ENCODE peak calls at places on chromosomes 6 and 20, in ten cellular contexts. X is right cardiac atrium; S is IMR-90; A is hepatocyte; J is heart right ventricle; H is esophagus squamous epithelium; Z is endothelial cell of umbilical vein; R is pancreas; L is uterus; W is CD8-positive, alpha-beta T cell. U is an unnamed sample. For H3K4me1 and H3K27me3, the result is how much of the 10 kb centered on the place peaks cover.

GRCh38 chr6:39167321-39167720 is 52.3 kb upstream of the SAYSD1 start:
- DNase-seq in X (no peak), S (no peak), A (no peak), J (no peak), H (no peak), Z (no peak), R (no peak), L (no peak), W (no peak), U (no peak)

GRCh38 chr6:2434116-2434515 is 188.7 kb upstream of the GMDS start:
- DNase-seq in X (no peak), S (no peak), A (no peak), J (no peak), H (no peak), Z (no peak), R (no peak), L (no peak), W (no peak), U (no peak)

GRCh38 chr6:5765141-5765760 is 241.5 kb downstream of the NRN1 start:
- DNase-seq in X (peak), S (no peak), A (no peak), J (peak), H (no peak), Z (no peak), R (no peak), L (no peak), W (no peak), U (no peak)

GRCh38 chr6:89148016-89148750 is 2.3 kb downstream of the PM20D2 start:
- DNase-seq in X (no peak), S (peak), A (no peak), J (no peak), H (no peak), Z (no peak), R (no peak), L (no peak), W (no peak), U (no peak)

GRCh38 chr6:100998111-100998510 is 117.0 kb upstream of the ASCC3 start:
- DNase-seq in X (no peak), S (peak), A (no peak), J (no peak), H (no peak), Z (no peak), R (no peak), L (no peak), W (no peak), U (no peak)

GRCh38 chr20:60804918-60805631 is 447.0 kb upstream of the CDH4 start:
- DNase-seq in X (no peak), S (no peak), A (no peak), J (no peak), H (no peak), Z (no peak), R (no peak), L (no peak), W (no peak), U (no peak)

GRCh38 chr6:780669-781068 is 87.7 kb upstream of the EXOC2 start:
- DNase-seq in X (no peak), S (no peak), A (no peak), J (no peak), H (no peak), Z (no peak), R (no peak), L (no peak), W (no peak), U (no peak)

GRCh38 chr6:9532621-9533557 is 882.0 kb downstream of the TFAP2A start:
- DNase-seq in X (no peak), S (no peak), A (no peak), J (no peak), H (no peak), Z (no peak), R (no peak), L (no peak), W (no peak), U (no peak)

GRCh38 chr20:51026317-51026716 is 3.4 kb upstream of the KCNG1 start:
- DNase-seq in X (no peak), S (no peak), A (no peak), J (no peak), H (no peak), Z (no peak), R (no peak), L (no peak), W (no peak), U (no peak)

GRCh38 chr6:142289687-142290086 is 12.1 kb upstream of the ADGRG6 start:
- DNase-seq in X (no peak), S (no peak), A (no peak), J (no peak), H (no peak), Z (no peak), R (no peak), L (no peak), W (no peak), U (no peak)

GRCh38 chr20:48096212-48096875 is 311.1 kb upstream of the SULF2 start:
- DNase-seq in X (no peak), S (no peak), A (no peak), J (no peak), H (no peak), Z (no peak), R (no peak), L (no peak), W (no peak), U (no peak)

GRCh38 chr20:1309439-1309847 is 19.5 kb downstream of the SDCBP2 start:
- DNase-seq in X (no peak), S (no peak), A (no peak), J (no peak), H (no peak), Z (no peak), R (no peak), L (no peak), W (no peak), U (no peak)

GRCh38 chr6:129235167-129236072 is 352.5 kb downstream of the LAMA2 start:
- DNase-seq in X (no peak), S (no peak), A (no peak), J (no peak), H (no peak), Z (no peak), R (no peak), L (no peak), W (no peak), U (no peak)

GRCh38 chr6:165811512-165811911 is 148.5 kb upstream of the PDE10A start:
- DNase-seq in X (no peak), S (peak), A (no peak), J (no peak), H (no peak), Z (no peak), R (no peak), L (no peak), W (no peak), U (no peak)

GRCh38 chr6:89314692-89315091 is 407 bp downstream of the GABRR2 start:
- DNase-seq in X (no peak), S (no peak), A (no peak), J (no peak), H (no peak), Z (no peak), R (no peak), L (no peak), W (no peak), U (no peak)

GRCh38 chr6:24355422-24355821 is 2.4 kb downstream of the DCDC2 start:
- DNase-seq in X (no peak), S (no peak), A (no peak), J (no peak), H (no peak), Z (no peak), R (no peak), L (no peak), W (no peak), U (no peak)

GRCh38 chr6:44065443-44066115 is 61.7 kb downstream of the MRPL14 start:
- DNase-seq in X (peak), S (peak), A (no peak), J (no peak), H (no peak), Z (peak), R (no peak), L (peak), W (no peak), U (no peak)

GRCh38 chr20:8271727-8272126 is 139.7 kb downstream of the PLCB1 start:
- DNase-seq in X (no peak), S (peak), A (no peak), J (no peak), H (no peak), Z (no peak), R (no peak), L (no peak), W (no peak), U (no peak)

GRCh38 chr6:142728910-142729481 is 216.0 kb downstream of the HIVEP2 start:
- DNase-seq in X (no peak), S (peak), A (peak), J (no peak), H (no peak), Z (peak), R (no peak), L (peak), W (no peak), U (peak)

GRCh38 chr20:40658509-40658908 is 30.5 kb downstream of the MAFB start:
- DNase-seq in X (no peak), S (no peak), A (no peak), J (no peak), H (no peak), Z (no peak), R (no peak), L (no peak), W (no peak), U (no peak)

GRCh38 chr6:106056738-106057390 is 29.3 kb upstream of the PRDM1 start:
- DNase-seq in X (no peak), S (no peak), A (no peak), J (no peak), H (no peak), Z (no peak), R (no peak), L (no peak), W (no peak), U (no peak)

GRCh38 chr6:126880926-126881325 is 237.5 kb upstream of the RSPO3 start:
- DNase-seq in X (no peak), S (no peak), A (no peak), J (no peak), H (no peak), Z (no peak), R (no peak), L (no peak), W (no peak), U (no peak)

GRCh38 chr6:33414592-33415271 is 3.2 kb downstream of the CUTA start:
- DNase-seq in X (no peak), S (no peak), A (no peak), J (no peak), H (no peak), Z (no peak), R (no peak), L (no peak), W (no peak), U (peak)

GRCh38 chr6:157690441-157691210 is 132.4 kb upstream of the SNX9 start:
- DNase-seq in X (no peak), S (no peak), A (no peak), J (no peak), H (no peak), Z (no peak), R (no peak), L (no peak), W (no peak), U (no peak)

GRCh38 chr6:34132486-34133185 is 13.3 kb downstream of the GRM4 start:
- DNase-seq in X (no peak), S (peak), A (peak), J (no peak), H (no peak), Z (peak), R (no peak), L (no peak), W (peak), U (peak)

GRCh38 chr6:4364172-4364571 is 228.8 kb upstream of the ECI2 start:
- DNase-seq in X (no peak), S (no peak), A (no peak), J (no peak), H (no peak), Z (no peak), R (no peak), L (no peak), W (no peak), U (no peak)

GRCh38 chr6:87322304-87323212 is at the start of gene SMIM8:
- DNase-seq in X (peak), S (peak), A (peak), J (peak), H (peak), Z (peak), R (peak), L (peak), W (peak), U (peak)

GRCh38 chr6:142945071-142945445 is at the start of gene HIVEP2:
- DNase-seq in X (peak), S (peak), A (peak), J (peak), H (peak), Z (peak), R (peak), L (peak), W (peak), U (peak)

GRCh38 chr6:127971945-127972391 is 71.1 kb upstream of the THEMIS start:
- DNase-seq in X (no peak), S (peak), A (no peak), J (no peak), H (no peak), Z (peak), R (no peak), L (no peak), W (peak), U (no peak)

GRCh38 chr6:45438849-45439406 is 61.2 kb upstream of the SUPT3H start:
- DNase-seq in X (no peak), S (peak), A (no peak), J (no peak), H (no peak), Z (peak), R (no peak), L (no peak), W (no peak), U (no peak)

GRCh38 chr20:45246109-45246508 is 8.3 kb downstream of the SLPI start:
- DNase-seq in X (no peak), S (no peak), A (no peak), J (no peak), H (no peak), Z (no peak), R (no peak), L (no peak), W (no peak), U (no peak)

GRCh38 chr20:52975024-52975732 is 3.0 kb downstream of the TSHZ2 start:
- DNase-seq in X (no peak), S (no peak), A (no peak), J (no peak), H (no peak), Z (no peak), R (no peak), L (peak), W (no peak), U (peak)

GRCh38 chr6:135624402-135625297 is 127.1 kb upstream of the AHI1 start:
- DNase-seq in X (no peak), S (peak), A (no peak), J (no peak), H (no peak), Z (no peak), R (no peak), L (no peak), W (no peak), U (no peak)

GRCh38 chr6:36683145-36683655 is 4.7 kb downstream of the CDKN1A start:
- DNase-seq in X (no peak), S (no peak), A (no peak), J (no peak), H (no peak), Z (no peak), R (peak), L (no peak), W (no peak), U (no peak)

GRCh38 chr6:169035381-169036280 is 218.0 kb downstream of the THBS2 start:
- DNase-seq in X (peak), S (peak), A (peak), J (no peak), H (no peak), Z (no peak), R (no peak), L (no peak), W (no peak), U (peak)

GRCh38 chr6:81636930-81637568 is 115.4 kb downstream of the TENT5A start:
- DNase-seq in X (no peak), S (peak), A (no peak), J (no peak), H (no peak), Z (no peak), R (no peak), L (no peak), W (no peak), U (no peak)

GRCh38 chr6:149855040-149855654 is 9.0 kb downstream of the LRP11 start:
- DNase-seq in X (no peak), S (peak), A (peak), J (no peak), H (no peak), Z (peak), R (no peak), L (no peak), W (no peak), U (no peak)

GRCh38 chr6:14384175-14384949 is 266.8 kb downstream of the CD83 start:
- DNase-seq in X (no peak), S (no peak), A (no peak), J (no peak), H (no peak), Z (no peak), R (no peak), L (no peak), W (no peak), U (no peak)

DNA sequence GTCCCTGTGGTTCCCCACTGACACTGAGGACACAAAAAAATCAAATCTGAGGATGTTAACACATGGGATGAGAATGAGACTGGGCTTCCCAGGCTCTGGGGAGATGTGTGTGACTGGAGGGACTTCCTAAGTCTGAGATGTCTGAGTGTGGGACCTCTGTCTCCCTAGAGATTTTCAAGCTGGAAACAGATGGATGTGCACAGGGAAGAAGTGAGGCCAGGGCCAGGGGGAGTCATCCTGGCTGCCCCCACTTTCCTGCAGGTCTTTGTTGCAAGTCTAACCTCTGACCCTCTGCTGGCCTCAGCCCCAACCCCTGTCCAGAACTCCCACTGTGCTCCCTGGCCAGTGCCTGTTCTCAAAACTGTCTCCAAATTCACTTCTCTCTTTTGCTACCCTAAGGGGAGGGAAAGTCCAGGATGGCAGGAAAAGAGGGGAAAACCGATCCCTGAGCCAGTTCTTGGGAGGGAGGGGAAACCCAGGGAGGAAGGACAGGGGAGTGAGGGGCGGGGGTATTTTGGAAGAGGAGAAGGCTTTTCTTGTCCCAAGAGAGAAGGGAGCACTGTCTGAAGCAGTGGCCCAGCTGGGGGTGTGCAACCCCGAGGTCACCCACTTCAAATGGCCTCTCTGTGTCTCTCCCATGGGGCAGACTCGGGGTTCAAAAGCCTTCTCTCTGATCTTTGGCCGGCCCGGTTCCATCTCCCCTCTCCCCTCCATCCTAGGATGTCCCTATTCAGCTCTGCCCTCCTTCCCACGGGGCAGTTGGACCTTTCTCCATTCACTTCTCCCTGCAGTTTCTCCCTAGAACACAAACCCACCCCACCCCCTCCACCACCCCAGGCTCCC is 3.1 kb downstream of the PPP1R18 start:
- DNase-seq in X (no peak), S (no peak), A (no peak), J (peak), H (no peak), Z (peak), R (peak), L (no peak), W (no peak), U (no peak)
- H3K4me1 ChIP-seq in X (under half), S (under half), A (under half), J (half or more), H (half or more), Z (under half), R (under half), L (under half), W (under half), U (under half)

GRCh38 chr20:63297371-63297781 is 4.4 kb downstream of the COL20A1 start:
- DNase-seq in X (peak), S (no peak), A (no peak), J (no peak), H (no peak), Z (no peak), R (no peak), L (no peak), W (no peak), U (no peak)
- H3K27me3 ChIP-seq in X (under half), S (under half), A (under half), J (half or more), H (half or more), Z (under half), R (under half), L (under half), W (under half), U (under half)

GRCh38 chr20:32010096-32010495 is at the start of gene CCM2L:
- DNase-seq in X (peak), S (no peak), A (no peak), J (peak), H (no peak), Z (peak), R (no peak), L (peak), W (no peak), U (no peak)

GRCh38 chr20:32009564-32009963 is 674 bp upstream of the CCM2L start:
- DNase-seq in X (no peak), S (no peak), A (no peak), J (no peak), H (no peak), Z (no peak), R (no peak), L (no peak), W (no peak), U (no peak)

GRCh38 chr20:32012159-32012682 is 2.0 kb downstream of the CCM2L start:
- DNase-seq in X (no peak), S (no peak), A (no peak), J (no peak), H (no peak), Z (no peak), R (no peak), L (no peak), W (no peak), U (no peak)

GRCh38 chr20:32010666-32011065 is 428 bp downstream of the CCM2L start:
- DNase-seq in X (no peak), S (no peak), A (no peak), J (no peak), H (no peak), Z (no peak), R (no peak), L (no peak), W (no peak), U (no peak)

GRCh38 chr20:32013326-32013725 is 3.1 kb downstream of the CCM2L start:
- DNase-seq in X (no peak), S (no peak), A (no peak), J (no peak), H (no peak), Z (no peak), R (no peak), L (no peak), W (no peak), U (no peak)
- H3K4me3 ChIP-seq in X (no peak), S (no peak), A (no peak), J (no peak), H (no peak), Z (no peak), R (no peak), L (no peak), W (no peak), U (no peak)

GRCh38 chr6:41426888-41427641 is 91.7 kb downstream of the NCR2 start:
- DNase-seq in X (no peak), S (no peak), A (no peak), J (no peak), H (no peak), Z (no peak), R (no peak), L (no peak), W (no peak), U (no peak)

GRCh38 chr6:41428995-41429417 is 93.6 kb downstream of the NCR2 start:
- DNase-seq in X (peak), S (peak), A (peak), J (peak), H (no peak), Z (no peak), R (no peak), L (peak), W (no peak), U (no peak)

GRCh38 chr6:41428402-41428994 is 93.1 kb downstream of the NCR2 start:
- DNase-seq in X (peak), S (no peak), A (peak), J (peak), H (no peak), Z (peak), R (no peak), L (peak), W (no peak), U (no peak)

GRCh38 chr6:41426438-41426851 is 91.0 kb downstream of the NCR2 start:
- DNase-seq in X (no peak), S (no peak), A (peak), J (no peak), H (no peak), Z (no peak), R (no peak), L (no peak), W (no peak), U (no peak)

DNA sequence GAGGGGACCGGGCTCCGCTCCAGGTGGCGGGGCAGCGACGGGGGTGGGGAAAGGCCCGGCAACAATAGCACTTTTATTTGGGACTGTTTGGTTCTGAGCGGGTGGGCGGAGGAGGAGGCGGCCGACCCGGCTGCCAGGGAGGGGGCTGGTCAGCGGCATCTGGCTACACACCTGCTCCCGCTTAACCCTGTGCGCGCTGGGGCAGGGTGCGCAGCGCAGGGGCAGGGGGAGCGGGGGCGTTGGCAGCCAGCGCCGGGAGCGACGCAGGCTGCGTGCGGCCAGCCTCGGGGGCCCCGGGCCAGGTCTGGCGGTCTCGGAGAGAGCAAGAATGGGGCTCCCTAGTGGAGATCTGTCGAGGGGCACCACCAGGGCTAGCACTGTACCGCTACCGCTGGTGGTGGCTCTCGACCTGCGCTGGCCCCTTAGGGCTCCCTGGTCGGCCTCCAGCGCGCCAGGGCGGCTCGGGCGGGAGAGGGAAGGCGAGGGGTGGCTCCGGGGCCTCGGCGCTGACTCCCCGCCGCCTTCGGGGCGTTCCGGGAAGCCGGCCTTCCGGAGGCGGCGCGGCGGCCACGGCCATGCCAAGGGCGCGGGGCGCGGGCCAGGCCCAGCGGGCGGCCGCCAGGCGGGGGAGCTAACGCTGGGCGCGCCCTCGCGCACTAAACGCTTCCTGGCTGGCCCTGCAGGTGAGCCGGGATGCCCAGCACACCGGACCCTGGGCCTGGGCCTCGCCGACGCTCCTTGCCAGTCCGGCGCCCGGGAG is 92.4 kb downstream of the NCR2 start:
- DNase-seq in X (peak), S (no peak), A (peak), J (peak), H (no peak), Z (no peak), R (peak), L (peak), W (no peak), U (no peak)
- H3K4me1 ChIP-seq in X (under half), S (under half), A (under half), J (under half), H (under half), Z (under half), R (under half), L (under half), W (under half), U (under half)

U was measured in BE2C.